ENCODE peak calls at places on chromosomes 12 and 14, in four cellular contexts. U, P, G and N are unnamed samples.
A peak's percentile ranks its signal among the peaks of the same experiment; 100 is the strongest.

GRCh38 chr14:94691658-94692029 is 78.3 kb downstream of the GSC start:
- ATAC-seq in U (no peak), P (no peak), G (no peak), N (no peak)

GRCh38 chr12:130879781-130880389 is 8.0 kb downstream of the RAN start:
- ATAC-seq in P (peak; percentile 19), U (no peak), G (peak; percentile 56), N (no peak)

GRCh38 chr12:14920475-14921126 is 17.7 kb downstream of the ERP27 start:
- ATAC-seq in G (peak; percentile 26), U (no peak), P (no peak), N (no peak)

GRCh38 chr12:13691598-13691997 is 289.8 kb downstream of the GRIN2B start:
- ATAC-seq in G (no peak), U (no peak), P (no peak), N (no peak)

GRCh38 chr12:88298761-88299242 is 156.7 kb downstream of the TMTC3 start:
- ATAC-seq in G (peak; percentile 63), U (no peak), P (peak; percentile 13), N (no peak)

GRCh38 chr12:132788375-132789098 is 26.9 kb upstream of the ANKLE2 start:
- ATAC-seq in P (peak; percentile 9), U (no peak), G (peak; percentile 76), N (no peak)

GRCh38 chr14:92907316-92907911 is 15.5 kb upstream of the CHGA start:
- ATAC-seq in G (no peak), P (no peak), U (no peak), N (no peak)

GRCh38 chr12:31105668-31106067 is 32.0 kb downstream of the DDX11 start:
- ATAC-seq in G (no peak), U (no peak), P (no peak), N (no peak)

GRCh38 chr14:29724991-29725390 is 202.7 kb downstream of the PRKD1 start:
- ATAC-seq in G (no peak), P (peak; percentile 75), U (peak; percentile 66), N (no peak)

GRCh38 chr14:54840798-54841197 is 61.8 kb downstream of the GCH1 start:
- ATAC-seq in U (no peak), P (no peak), G (no peak), N (no peak)

GRCh38 chr14:24996930-24997329 is 53.0 kb downstream of the STXBP6 start:
- ATAC-seq in P (no peak), G (no peak), U (no peak), N (no peak)

GRCh38 chr12:94769040-94769420 is 118.7 kb upstream of the TMCC3 start:
- ATAC-seq in G (peak; percentile 91), U (no peak), P (no peak), N (no peak)

GRCh38 chr12:92556622-92557421 is 146.0 kb upstream of the PLEKHG7 start:
- ATAC-seq in P (no peak), U (no peak), G (peak; percentile 20), N (no peak)

GRCh38 chr12:904010-904414 is 45.5 kb downstream of the RAD52 start:
- ATAC-seq in G (no peak), P (no peak), U (no peak), N (no peak)

GRCh38 chr12:111715242-111715641 is 29.4 kb downstream of the ACAD10 start:
- ATAC-seq in U (no peak), P (no peak), G (no peak), N (no peak)

GRCh38 chr12:50786498-50787231 is 22.8 kb downstream of the ATF1 start:
- ATAC-seq in P (peak; percentile 80), U (peak; percentile 94), G (no peak), N (peak; percentile 57)

GRCh38 chr14:77140937-77141591 is 527 bp downstream of the ZDHHC22 start:
- ATAC-seq in G (peak; percentile 78), U (no peak), P (peak; percentile 79), N (no peak)

GRCh38 chr14:34872822-34873590 is 2.2 kb downstream of the BAZ1A start:
- ATAC-seq in P (no peak), U (no peak), G (peak; percentile 8), N (no peak)

GRCh38 chr12:32894566-32894965 is 2.0 kb downstream of the PKP2 start:
- ATAC-seq in U (no peak), P (no peak), G (no peak), N (no peak)

GRCh38 chr14:54189358-54190354 is 207.2 kb upstream of the CDKN3 start:
- ATAC-seq in U (peak; percentile 69), P (peak; percentile 88), G (no peak), N (no peak)

GRCh38 chr14:60235440-60235839 is 13.6 kb upstream of the PPM1A start:
- ATAC-seq in P (no peak), G (no peak), U (no peak), N (no peak)

GRCh38 chr12:64650762-64651161 is 40.5 kb downstream of the RASSF3 start:
- ATAC-seq in U (no peak), G (no peak), P (peak; percentile 43), N (no peak)

DNA sequence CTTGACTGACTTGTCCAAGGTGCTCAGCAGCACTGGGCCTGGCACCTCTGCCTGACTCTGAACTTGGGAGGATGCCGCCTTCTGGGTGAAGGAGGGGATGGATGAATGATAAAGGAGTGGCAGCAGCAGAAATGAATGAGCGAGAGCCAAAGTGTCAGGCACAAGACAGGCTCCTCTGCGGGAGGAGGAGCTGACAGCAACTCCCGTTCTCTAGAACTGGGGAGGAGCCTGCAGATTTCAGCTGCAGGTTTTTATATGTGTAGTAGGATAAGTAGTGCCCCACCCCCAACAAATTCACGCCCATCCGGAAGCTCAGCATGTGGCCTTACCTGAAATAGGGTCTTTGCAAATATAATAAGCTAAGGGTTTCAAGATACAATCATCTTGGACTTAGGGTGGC is 33.1 kb downstream of the SLC8B1 start:
- ATAC-seq in P (no peak), G (no peak), U (no peak), N (no peak)
- H3K27ac ChIP-seq in P (no peak overlapping the region), G (no peak overlapping the region), U (no peak overlapping the region), N (no peak overlapping the region)

GRCh38 chr12:54562720-54563356 is 13.4 kb downstream of the PDE1B start:
- ATAC-seq in G (no peak), U (no peak), P (no peak), N (peak; percentile 37)
- H3K4me1 ChIP-seq in G (peaks cover 19% of the 10 kb centered on the region), U (peaks cover 4% of the 10 kb centered on the region), P (no peaks in the 10 kb centered on the region), N (peaks cover 72% of the 10 kb centered on the region)

DNA sequence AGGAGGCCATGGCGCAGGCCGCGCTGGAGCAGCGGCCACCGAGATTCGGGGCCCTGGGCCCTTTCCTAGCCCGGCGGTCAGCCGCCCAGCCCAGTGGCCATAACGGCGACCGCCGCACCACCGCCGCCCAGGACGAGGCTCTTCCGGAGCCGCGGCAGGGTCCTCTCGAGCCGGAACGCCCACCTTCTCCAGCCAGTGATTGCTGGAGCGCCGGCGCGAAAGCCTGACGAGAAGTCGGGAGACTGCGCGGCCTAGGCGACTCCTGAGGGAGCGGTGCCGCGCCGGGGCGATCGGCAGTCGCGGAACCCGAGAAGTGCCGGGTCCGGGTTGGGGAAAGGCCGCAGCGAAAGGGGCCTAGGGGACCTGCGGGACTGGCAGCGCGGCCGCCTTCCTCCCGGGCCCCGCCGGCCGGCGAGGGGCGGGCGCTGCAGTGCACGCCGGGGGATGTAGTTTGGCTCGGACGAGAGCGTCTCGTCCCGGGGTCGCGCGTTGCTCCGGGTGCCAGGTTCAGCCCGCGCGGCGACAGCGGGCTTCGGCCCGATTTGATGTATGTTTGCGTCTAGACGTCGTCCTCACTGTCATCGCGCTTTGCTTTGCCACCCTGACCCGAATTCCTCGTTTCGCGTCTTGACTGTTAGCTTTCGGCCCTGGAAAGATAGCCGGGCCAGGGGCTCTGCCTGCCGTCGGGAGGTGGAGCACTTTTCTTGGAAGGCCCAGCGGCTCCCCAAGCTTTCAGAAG is at the start of gene VTI1B:
- ATAC-seq in U (peak; percentile 94), P (peak; percentile 94), G (peak; percentile 97), N (peak; percentile 95)
- TF ChIP-seq POLR2A in U (no peak), P (peak; percentile 78), G (peak; percentile 94), N (peak; percentile 77)

DNA sequence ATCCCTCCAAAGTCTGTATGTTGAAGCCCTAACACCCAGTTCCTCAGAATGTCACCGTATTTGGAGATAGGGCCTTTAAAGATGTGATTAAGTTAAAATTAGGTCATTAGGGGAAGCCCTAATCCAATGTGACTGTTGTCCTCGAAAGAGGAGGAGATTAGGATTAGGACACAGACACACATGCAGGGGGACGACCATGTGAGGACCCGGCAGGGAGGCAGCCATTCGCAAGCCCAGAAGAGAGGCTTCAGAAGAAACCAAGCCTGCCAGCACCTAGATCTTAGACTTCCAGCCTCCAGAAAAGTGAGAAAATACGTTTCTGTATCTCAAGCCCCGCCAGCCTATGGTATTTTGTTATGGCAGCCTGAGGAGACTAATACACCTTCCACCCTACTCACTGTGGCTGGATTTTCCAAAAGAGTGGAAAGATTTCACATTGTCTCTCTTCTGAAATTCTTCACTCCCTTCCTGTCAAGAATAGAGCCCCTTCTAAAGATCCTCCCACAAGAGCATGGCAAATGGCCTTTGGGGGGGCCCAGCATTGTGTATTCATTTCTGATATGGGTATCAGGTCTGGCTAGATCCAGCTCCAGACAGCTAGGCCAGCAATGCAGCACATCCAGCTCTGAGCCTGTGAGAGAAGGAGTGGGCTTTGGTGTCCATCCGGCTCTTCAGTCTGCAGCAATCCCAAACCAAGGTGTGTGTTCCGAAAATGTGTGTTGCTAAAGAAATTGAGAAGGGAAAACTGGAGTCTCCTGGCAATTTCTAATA is 15.4 kb upstream of the UBC start:
- ATAC-seq in U (no peak), G (no peak), P (no peak), N (no peak)
- H3K27ac ChIP-seq in U (peak overlapping the region; percentile 30), G (no peak overlapping the region), P (no peak overlapping the region), N (no peak overlapping the region)

DNA sequence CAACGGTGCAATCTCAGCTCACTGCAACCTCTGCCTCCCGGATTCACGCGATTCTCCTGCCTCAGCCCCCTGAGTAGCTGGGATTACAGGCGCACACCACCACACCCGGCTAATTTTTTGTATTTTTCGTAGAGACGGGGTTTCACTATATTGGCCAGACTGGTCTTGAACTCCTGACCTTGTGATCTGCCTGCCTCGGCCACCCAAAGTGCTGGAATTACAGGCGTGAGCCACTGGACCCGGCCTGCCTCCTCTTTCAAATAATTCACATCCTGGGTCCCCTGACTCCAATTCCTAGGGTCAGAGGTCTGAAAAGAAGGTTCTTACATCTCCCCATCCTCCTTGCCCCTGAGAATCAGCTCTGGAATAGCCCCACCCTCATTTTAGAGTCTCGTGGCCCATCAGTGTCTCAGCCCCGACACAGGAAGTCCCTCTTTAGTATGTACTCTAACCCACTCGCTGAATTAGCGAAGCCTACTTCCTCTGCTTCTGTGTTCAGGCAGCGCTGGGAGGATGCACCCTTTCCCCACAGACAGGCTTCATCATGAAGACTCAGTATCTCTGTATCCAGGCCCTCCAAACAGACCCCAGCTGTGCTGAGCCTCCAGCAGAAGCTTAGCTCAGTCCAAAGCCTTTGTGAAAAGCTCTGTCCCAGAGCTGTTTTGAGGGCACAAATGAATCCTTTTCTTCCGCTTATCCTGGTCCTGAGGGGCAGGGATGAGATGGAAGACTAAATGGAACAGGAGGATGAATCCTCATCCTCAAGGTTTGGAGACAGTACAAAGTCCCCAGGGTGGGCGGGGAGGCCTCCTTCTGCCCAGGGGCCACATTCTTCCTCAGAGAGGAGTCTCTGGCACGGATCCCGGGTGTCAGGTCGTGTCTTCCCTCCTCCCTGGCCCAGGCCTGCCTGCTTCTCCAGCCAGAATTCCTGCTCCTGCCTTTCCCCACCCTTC is 3.5 kb downstream of the LPAR5 start:
- ATAC-seq in U (no peak), P (peak; percentile 46), G (peak; percentile 78), N (no peak)
- H3K4me1 ChIP-seq in U (no peaks in the 10 kb centered on the region), P (peaks cover 6% of the 10 kb centered on the region), G (peaks cover 52% of the 10 kb centered on the region), N (no peaks in the 10 kb centered on the region)

GRCh38 chr14:99737451-99737951 is 53.4 kb downstream of the CYP46A1 start:
- ATAC-seq in U (peak; percentile 85), G (peak; percentile 57), P (peak; percentile 96), N (peak; percentile 72)

GRCh38 chr14:99735189-99736135 is 51.4 kb downstream of the CYP46A1 start:
- ATAC-seq in P (no peak), U (no peak), G (no peak), N (no peak)

GRCh38 chr14:99734406-99735051 is 50.4 kb downstream of the CYP46A1 start:
- ATAC-seq in G (no peak), P (no peak), U (no peak), N (no peak)

GRCh38 chr14:99737956-99738667 is 54.0 kb downstream of the CYP46A1 start:
- ATAC-seq in G (no peak), P (peak; percentile 66), U (no peak), N (peak; percentile 24)

GRCh38 chr14:99736600-99737371 is 52.7 kb downstream of the CYP46A1 start:
- ATAC-seq in P (peak; percentile 9), U (peak; percentile 23), G (no peak), N (no peak)
- TF ChIP-seq POLR2A in P (no peak), U (no peak), G (no peak), N (no peak)